ENCODE peak calls at places on chromosomes 12 and 14, in eight cellular contexts. One of them, this sample, is unnamed.

GRCh38 chr12:47921907-47922306 is 17.1 kb upstream of the VDR start:
- DNase-seq in stomach: no peak
- DNase-seq in tibial nerve: no peak
- DNase-seq in SK-N-SH: no peak
- DNase-seq in K562: no peak
- DNase-seq in HepG2: no peak
- DNase-seq in upper lobe of left lung: no peak
- DNase-seq in sigmoid colon: no peak
- DNase-seq in this sample: no peak

GRCh38 chr14:75906680-75907280 is 75.0 kb downstream of the TGFB3 start:
- DNase-seq in stomach: peak; percentile 63
- DNase-seq in tibial nerve: peak; percentile 87
- DNase-seq in SK-N-SH: peak; percentile 39
- DNase-seq in K562: peak; percentile 45
- DNase-seq in HepG2: peak; percentile 36
- DNase-seq in upper lobe of left lung: peak; percentile 45
- DNase-seq in sigmoid colon: peak; percentile 81
- DNase-seq in this sample: peak; percentile 68

GRCh38 chr12:118606690-118607089 is 230.3 kb downstream of the SUDS3 start:
- DNase-seq in stomach: no peak
- DNase-seq in tibial nerve: no peak
- DNase-seq in SK-N-SH: no peak
- DNase-seq in K562: no peak
- DNase-seq in HepG2: no peak
- DNase-seq in upper lobe of left lung: no peak
- DNase-seq in sigmoid colon: peak; percentile 72
- DNase-seq in this sample: no peak

GRCh38 chr12:49198431-49199155 is 9.7 kb upstream of the TUBA1A start:
- DNase-seq in stomach: no peak
- DNase-seq in tibial nerve: no peak
- DNase-seq in SK-N-SH: peak; percentile 27
- DNase-seq in K562: no peak
- DNase-seq in HepG2: no peak
- DNase-seq in upper lobe of left lung: no peak
- DNase-seq in sigmoid colon: peak; percentile 71
- DNase-seq in this sample: no peak

GRCh38 chr12:96901175-96901574 is 5.9 kb upstream of the NEDD1 start:
- DNase-seq in stomach: no peak
- DNase-seq in tibial nerve: no peak
- DNase-seq in SK-N-SH: no peak
- DNase-seq in K562: no peak
- DNase-seq in HepG2: no peak
- DNase-seq in upper lobe of left lung: no peak
- DNase-seq in sigmoid colon: no peak
- DNase-seq in this sample: no peak

GRCh38 chr14:99274346-99275221 is 2.6 kb upstream of the BCL11B start:
- DNase-seq in stomach: peak; percentile 29
- DNase-seq in tibial nerve: peak; percentile 22
- DNase-seq in SK-N-SH: peak; percentile 65
- DNase-seq in K562: peak; percentile 29
- DNase-seq in HepG2: peak; percentile 77
- DNase-seq in upper lobe of left lung: peak; percentile 38
- DNase-seq in sigmoid colon: no peak
- DNase-seq in this sample: peak; percentile 75

GRCh38 chr12:110916295-110916875 is 4.0 kb downstream of the MYL2 start:
- DNase-seq in stomach: no peak
- DNase-seq in tibial nerve: no peak
- DNase-seq in SK-N-SH: no peak
- DNase-seq in K562: no peak
- DNase-seq in HepG2: no peak
- DNase-seq in upper lobe of left lung: no peak
- DNase-seq in sigmoid colon: no peak
- DNase-seq in this sample: no peak

GRCh38 chr12:98275131-98275475 is 240.3 kb upstream of the TMPO start:
- DNase-seq in stomach: no peak
- DNase-seq in tibial nerve: no peak
- DNase-seq in SK-N-SH: no peak
- DNase-seq in K562: no peak
- DNase-seq in HepG2: no peak
- DNase-seq in upper lobe of left lung: no peak
- DNase-seq in sigmoid colon: no peak
- DNase-seq in this sample: no peak

GRCh38 chr12:46342562-46343033 is 30.0 kb downstream of the SLC38A2 start:
- DNase-seq in stomach: peak; percentile 67
- DNase-seq in tibial nerve: peak; percentile 24
- DNase-seq in SK-N-SH: no peak
- DNase-seq in K562: no peak
- DNase-seq in HepG2: peak; percentile 64
- DNase-seq in upper lobe of left lung: no peak
- DNase-seq in sigmoid colon: no peak
- DNase-seq in this sample: peak; percentile 15

GRCh38 chr14:39302124-39302810 is 68.6 kb downstream of the MIA2 start:
- DNase-seq in stomach: no peak
- DNase-seq in tibial nerve: no peak
- DNase-seq in SK-N-SH: no peak
- DNase-seq in K562: no peak
- DNase-seq in HepG2: no peak
- DNase-seq in upper lobe of left lung: no peak
- DNase-seq in sigmoid colon: no peak
- DNase-seq in this sample: no peak
- TF ChIP-seq EP300 in stomach: no peak
- TF ChIP-seq EP300 in tibial nerve: no peak
- TF ChIP-seq EP300 in SK-N-SH: no peak
- TF ChIP-seq EP300 in K562: no peak
- TF ChIP-seq EP300 in HepG2: no peak
- TF ChIP-seq EP300 in upper lobe of left lung: no peak
- TF ChIP-seq EP300 in sigmoid colon: no peak
- TF ChIP-seq EP300 in this sample: no peak

GRCh38 chr12:106851306-106851705 is 76.8 kb downstream of the RIC8B start:
- DNase-seq in stomach: no peak
- DNase-seq in tibial nerve: no peak
- DNase-seq in SK-N-SH: no peak
- DNase-seq in K562: no peak
- DNase-seq in HepG2: peak; percentile 24
- DNase-seq in upper lobe of left lung: no peak
- DNase-seq in sigmoid colon: no peak
- DNase-seq in this sample: no peak

GRCh38 chr12:106854723-106855122 is 80.2 kb downstream of the RIC8B start:
- DNase-seq in stomach: no peak
- DNase-seq in tibial nerve: no peak
- DNase-seq in SK-N-SH: no peak
- DNase-seq in K562: no peak
- DNase-seq in HepG2: no peak
- DNase-seq in upper lobe of left lung: no peak
- DNase-seq in sigmoid colon: no peak
- DNase-seq in this sample: no peak

DNA sequence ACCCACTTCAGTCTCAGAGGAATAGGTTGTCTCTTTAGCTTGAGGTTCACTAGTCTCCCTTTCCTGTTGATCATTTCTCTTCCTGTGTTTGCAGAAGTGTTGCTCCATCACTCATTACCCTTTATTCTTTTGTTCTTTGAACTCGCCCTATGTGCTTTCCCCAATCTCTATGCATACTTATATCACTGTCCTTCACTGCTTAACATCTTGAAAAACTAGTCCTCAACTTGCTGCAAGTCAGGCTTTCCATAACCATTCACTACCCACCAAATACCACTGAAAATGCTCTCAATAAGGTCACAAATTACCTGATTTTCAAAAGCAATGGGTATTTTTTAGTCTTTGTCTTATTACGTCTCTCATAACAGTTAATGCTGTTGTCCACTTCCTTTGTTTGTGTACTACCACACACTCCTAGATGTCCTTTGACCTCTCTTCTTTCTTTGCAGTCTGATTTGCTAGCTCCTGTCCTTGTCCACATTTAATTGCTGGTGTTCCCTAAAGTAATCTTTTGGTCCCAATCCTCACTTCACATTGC is 80.8 kb downstream of the RIC8B start:
- DNase-seq in stomach: no peak
- DNase-seq in tibial nerve: no peak
- DNase-seq in SK-N-SH: no peak
- DNase-seq in K562: no peak
- DNase-seq in HepG2: peak; percentile 94
- DNase-seq in upper lobe of left lung: no peak
- DNase-seq in sigmoid colon: no peak
- DNase-seq in this sample: no peak
- H3K36me3 ChIP-seq in stomach: peaks cover 26% of the 10 kb centered on the region
- H3K36me3 ChIP-seq in tibial nerve: no peaks in the 10 kb centered on the region
- H3K36me3 ChIP-seq in SK-N-SH: peaks cover 45% of the 10 kb centered on the region
- H3K36me3 ChIP-seq in K562: peaks cover 8% of the 10 kb centered on the region
- H3K36me3 ChIP-seq in HepG2: no peaks in the 10 kb centered on the region
- H3K36me3 ChIP-seq in upper lobe of left lung: no peaks in the 10 kb centered on the region
- H3K36me3 ChIP-seq in sigmoid colon: no peaks in the 10 kb centered on the region
- H3K36me3 ChIP-seq in this sample: peaks cover 2% of the 10 kb centered on the region

GRCh38 chr12:53060721-53061276 is 10.9 kb downstream of the TNS2 start:
- DNase-seq in stomach: peak; percentile 56
- DNase-seq in tibial nerve: no peak
- DNase-seq in SK-N-SH: no peak
- DNase-seq in K562: no peak
- DNase-seq in HepG2: no peak
- DNase-seq in upper lobe of left lung: no peak
- DNase-seq in sigmoid colon: peak; percentile 81
- DNase-seq in this sample: no peak

GRCh38 chr12:53059434-53060063 is 9.7 kb downstream of the TNS2 start:
- DNase-seq in stomach: no peak
- DNase-seq in tibial nerve: no peak
- DNase-seq in SK-N-SH: no peak
- DNase-seq in K562: no peak
- DNase-seq in HepG2: no peak
- DNase-seq in upper lobe of left lung: no peak
- DNase-seq in sigmoid colon: no peak
- DNase-seq in this sample: no peak

GRCh38 chr12:53061404-53062010 is 11.6 kb downstream of the TNS2 start:
- DNase-seq in stomach: peak; percentile 92
- DNase-seq in tibial nerve: no peak
- DNase-seq in SK-N-SH: no peak
- DNase-seq in K562: no peak
- DNase-seq in HepG2: peak; percentile 92
- DNase-seq in upper lobe of left lung: peak; percentile 82
- DNase-seq in sigmoid colon: peak; percentile 72
- DNase-seq in this sample: peak; percentile 78

GRCh38 chr12:53058674-53059433 is 9.0 kb downstream of the TNS2 start:
- DNase-seq in stomach: no peak
- DNase-seq in tibial nerve: peak; percentile 4
- DNase-seq in SK-N-SH: no peak
- DNase-seq in K562: no peak
- DNase-seq in HepG2: no peak
- DNase-seq in upper lobe of left lung: no peak
- DNase-seq in sigmoid colon: peak; percentile 77
- DNase-seq in this sample: no peak

GRCh38 chr12:53060064-53060720 is 10.3 kb downstream of the TNS2 start:
- DNase-seq in stomach: no peak
- DNase-seq in tibial nerve: no peak
- DNase-seq in SK-N-SH: no peak
- DNase-seq in K562: no peak
- DNase-seq in HepG2: no peak
- DNase-seq in upper lobe of left lung: no peak
- DNase-seq in sigmoid colon: no peak
- DNase-seq in this sample: no peak
- H3K27ac ChIP-seq in stomach: peak overlapping the region; percentile 62
- H3K27ac ChIP-seq in tibial nerve: peak overlapping the region; percentile 99
- H3K27ac ChIP-seq in SK-N-SH: no peak overlapping the region
- H3K27ac ChIP-seq in K562: no peak overlapping the region
- H3K27ac ChIP-seq in HepG2: no peak overlapping the region
- H3K27ac ChIP-seq in upper lobe of left lung: peak overlapping the region; percentile 79
- H3K27ac ChIP-seq in sigmoid colon: peak overlapping the region; percentile 53
- H3K27ac ChIP-seq in this sample: peak overlapping the region; percentile 36

DNA sequence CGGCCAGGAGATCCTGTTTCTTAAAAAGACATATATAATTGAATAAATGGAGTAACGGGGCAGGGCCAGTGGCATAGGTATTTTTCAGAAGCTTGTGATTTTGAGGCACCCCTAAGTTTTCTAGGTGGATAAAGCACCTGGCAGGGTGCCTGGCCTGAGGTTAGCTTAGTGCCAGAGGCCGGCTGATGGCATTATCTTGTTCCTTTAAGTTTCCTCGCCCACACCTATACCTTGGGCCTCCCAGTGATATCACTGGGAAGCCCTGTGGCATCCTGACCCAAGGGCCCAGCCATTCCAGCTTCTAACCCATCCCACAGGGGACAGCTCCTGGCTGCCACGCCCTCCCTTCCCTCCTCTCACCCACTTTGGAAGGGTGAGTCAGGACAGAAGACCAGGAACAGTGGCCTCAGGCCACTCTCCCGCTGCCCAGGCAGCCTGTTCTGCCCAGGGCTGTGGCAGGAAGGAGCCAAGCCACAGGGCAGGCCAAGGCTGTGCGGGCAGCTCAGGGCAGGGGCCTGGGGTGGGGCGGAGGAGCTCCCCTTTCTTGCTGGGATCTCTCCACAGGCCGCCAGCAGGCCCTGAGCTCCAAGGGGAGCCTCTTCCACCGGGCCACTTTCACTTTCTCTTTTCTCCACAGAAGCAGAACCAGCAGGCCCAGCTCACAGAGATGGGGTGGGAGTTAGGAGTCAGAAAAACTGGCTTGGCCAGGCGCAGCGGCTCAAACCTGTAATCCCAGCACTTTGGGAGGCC is 75.1 kb downstream of the IRF2BPL start:
- DNase-seq in stomach: peak; percentile 83
- DNase-seq in tibial nerve: peak; percentile 49
- DNase-seq in SK-N-SH: peak; percentile 52
- DNase-seq in K562: no peak
- DNase-seq in HepG2: peak; percentile 45
- DNase-seq in upper lobe of left lung: peak; percentile 87
- DNase-seq in sigmoid colon: peak; percentile 90
- DNase-seq in this sample: peak; percentile 71
- TF ChIP-seq EP300 in stomach: no peak
- TF ChIP-seq EP300 in tibial nerve: peak; percentile 63
- TF ChIP-seq EP300 in SK-N-SH: no peak
- TF ChIP-seq EP300 in K562: no peak
- TF ChIP-seq EP300 in HepG2: no peak
- TF ChIP-seq EP300 in upper lobe of left lung: no peak
- TF ChIP-seq EP300 in sigmoid colon: no peak
- TF ChIP-seq EP300 in this sample: no peak

GRCh38 chr14:91339076-91339475 is 78.5 kb downstream of the CCDC88C start:
- DNase-seq in stomach: no peak
- DNase-seq in tibial nerve: no peak
- DNase-seq in SK-N-SH: no peak
- DNase-seq in K562: no peak
- DNase-seq in HepG2: no peak
- DNase-seq in upper lobe of left lung: no peak
- DNase-seq in sigmoid colon: no peak
- DNase-seq in this sample: no peak
- H3K36me3 ChIP-seq in stomach: peaks cover 69% of the 10 kb centered on the region
- H3K36me3 ChIP-seq in tibial nerve: no peaks in the 10 kb centered on the region
- H3K36me3 ChIP-seq in SK-N-SH: no peaks in the 10 kb centered on the region
- H3K36me3 ChIP-seq in K562: peaks cover 33% of the 10 kb centered on the region
- H3K36me3 ChIP-seq in HepG2: peaks cover 4% of the 10 kb centered on the region
- H3K36me3 ChIP-seq in upper lobe of left lung: no peaks in the 10 kb centered on the region
- H3K36me3 ChIP-seq in sigmoid colon: no peaks in the 10 kb centered on the region
- H3K36me3 ChIP-seq in this sample: no peaks in the 10 kb centered on the region

DNA sequence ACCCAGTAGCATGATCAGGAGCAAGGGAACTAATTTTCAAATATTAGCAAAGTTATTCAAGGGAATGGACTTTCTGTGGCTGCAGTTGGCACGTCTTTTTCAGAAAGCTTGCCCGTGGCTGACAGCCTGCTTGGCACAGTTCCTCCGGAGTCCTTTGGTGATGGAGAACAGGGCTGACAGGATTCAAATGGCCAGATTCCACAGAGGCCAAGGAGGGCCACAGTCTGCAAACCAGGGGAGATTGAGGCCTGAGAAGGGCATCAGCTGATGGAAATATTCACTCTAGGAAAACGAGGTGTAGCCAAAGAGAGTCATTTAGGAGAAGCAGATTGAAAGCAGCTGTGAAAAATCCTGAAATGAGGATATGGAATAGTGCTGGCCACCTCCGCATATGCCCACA is 178.3 kb downstream of the EMP1 start:
- DNase-seq in stomach: peak; percentile 73
- DNase-seq in tibial nerve: no peak
- DNase-seq in SK-N-SH: no peak
- DNase-seq in K562: no peak
- DNase-seq in HepG2: no peak
- DNase-seq in upper lobe of left lung: no peak
- DNase-seq in sigmoid colon: no peak
- DNase-seq in this sample: no peak
- H3K27ac ChIP-seq in stomach: peak overlapping the region; percentile 84
- H3K27ac ChIP-seq in tibial nerve: no peak overlapping the region
- H3K27ac ChIP-seq in SK-N-SH: no peak overlapping the region
- H3K27ac ChIP-seq in K562: no peak overlapping the region
- H3K27ac ChIP-seq in HepG2: no peak overlapping the region
- H3K27ac ChIP-seq in upper lobe of left lung: no peak overlapping the region
- H3K27ac ChIP-seq in sigmoid colon: no peak overlapping the region
- H3K27ac ChIP-seq in this sample: peak overlapping the region; percentile 85

This sample was measured in transverse colon.